ENCODE peak calls at places on chromosome 14, in six cellular contexts. U, Q, N, T, Y and O are unnamed samples.

GRCh38 chr14:61948376-61948775 is 186.2 kb downstream of the SNAPC1 start:
- DNase-seq in U (no peak), Q (no peak), N (no peak), T (no peak), Y (no peak), O (no peak)

GRCh38 chr14:58992935-58993334 is 195.5 kb upstream of the DAAM1 start:
- DNase-seq in U (no peak), Q (no peak), N (no peak), T (no peak), Y (no peak), O (no peak)

GRCh38 chr14:56116128-56116900 is 1.9 kb upstream of the PELI2 start:
- DNase-seq in U (peak; percentile 60), Q (no peak), N (no peak), T (no peak), Y (no peak), O (no peak)

GRCh38 chr14:69017706-69018105 is 38.6 kb upstream of the ACTN1 start:
- DNase-seq in U (no peak), Q (no peak), N (no peak), T (no peak), Y (no peak), O (no peak)

GRCh38 chr14:69149461-69150244 is 3.3 kb downstream of the DCAF5 start:
- DNase-seq in U (no peak), Q (no peak), N (no peak), T (no peak), Y (no peak), O (no peak)

GRCh38 chr14:35400707-35401421 is 3.7 kb downstream of the NFKBIA start:
- DNase-seq in U (peak; percentile 63), Q (no peak), N (no peak), T (no peak), Y (no peak), O (no peak)

GRCh38 chr14:55127491-55127951 is 1.5 kb upstream of the LGALS3 start:
- DNase-seq in U (no peak), Q (no peak), N (no peak), T (peak; percentile 39), Y (no peak), O (peak; percentile 19)

GRCh38 chr14:81323621-81324400 is 76.3 kb downstream of the STON2 start:
- DNase-seq in U (no peak), Q (no peak), N (peak; percentile 59), T (no peak), Y (no peak), O (no peak)

GRCh38 chr14:35386673-35387125 is 17.9 kb downstream of the NFKBIA start:
- DNase-seq in U (no peak), Q (no peak), N (no peak), T (no peak), Y (peak; percentile 70), O (no peak)

GRCh38 chr14:37584211-37585100 is 10.6 kb downstream of the FOXA1 start:
- DNase-seq in U (no peak), Q (no peak), N (peak; percentile 61), T (no peak), Y (no peak), O (no peak)

GRCh38 chr14:106518054-106518943 is 991.9 kb downstream of the TMEM121 start:
- DNase-seq in U (no peak), Q (no peak), N (peak; percentile 38), T (no peak), Y (no peak), O (no peak)

GRCh38 chr14:101034986-101035385 is 131.5 kb upstream of the RTL1 start:
- DNase-seq in U (peak; percentile 57), Q (peak; percentile 8), N (no peak), T (no peak), Y (peak; percentile 10), O (no peak)

GRCh38 chr14:68312300-68312699 is 480.6 kb downstream of the ZFP36L1 start:
- DNase-seq in U (no peak), Q (no peak), N (no peak), T (no peak), Y (no peak), O (no peak)

GRCh38 chr14:40694026-40694425 is 912.6 kb upstream of the LRFN5 start:
- DNase-seq in U (no peak), Q (no peak), N (no peak), T (no peak), Y (no peak), O (no peak)

GRCh38 chr14:77158175-77158908 is 16.8 kb upstream of the ZDHHC22 start:
- DNase-seq in U (peak; percentile 76), Q (no peak), N (no peak), T (peak; percentile 71), Y (peak; percentile 73), O (no peak)

GRCh38 chr14:54796961-54797360 is 105.7 kb downstream of the GCH1 start:
- DNase-seq in U (no peak), Q (no peak), N (no peak), T (peak; percentile 81), Y (no peak), O (no peak)

GRCh38 chr14:87309557-87309956 is 683.4 kb downstream of the GALC start:
- DNase-seq in U (no peak), Q (no peak), N (no peak), T (no peak), Y (no peak), O (no peak)

GRCh38 chr14:97851438-97851995 is 1054.3 kb downstream of the VRK1 start:
- DNase-seq in U (no peak), Q (no peak), N (no peak), T (no peak), Y (no peak), O (no peak)

GRCh38 chr14:77007975-77008421 is 20.5 kb downstream of the IRF2BPL start:
- DNase-seq in U (no peak), Q (no peak), N (peak; percentile 96), T (no peak), Y (peak; percentile 59), O (no peak)

GRCh38 chr14:60945984-60946383 is 34.9 kb downstream of the TRMT5 start:
- DNase-seq in U (no peak), Q (no peak), N (no peak), T (peak; percentile 37), Y (no peak), O (no peak)

GRCh38 chr14:74438351-74438915 is 12.4 kb upstream of the SYNDIG1L start:
- DNase-seq in U (no peak), Q (no peak), N (no peak), T (no peak), Y (no peak), O (no peak)

GRCh38 chr14:80216818-80217217 is 5.5 kb upstream of the DIO2 start:
- DNase-seq in U (no peak), Q (no peak), N (no peak), T (peak; percentile 17), Y (no peak), O (no peak)

GRCh38 chr14:68016243-68016914 is 196.8 kb downstream of the RAD51B start:
- DNase-seq in U (no peak), Q (no peak), N (no peak), T (peak; percentile 57), Y (no peak), O (no peak)

GRCh38 chr14:23366163-23366921 is 1.4 kb upstream of the EFS start:
- DNase-seq in U (peak; percentile 90), Q (peak; percentile 62), N (no peak), T (peak; percentile 72), Y (peak; percentile 76), O (peak; percentile 69)

GRCh38 chr14:23362200-23362599 is 2.8 kb downstream of the EFS start:
- DNase-seq in U (no peak), Q (no peak), N (no peak), T (peak; percentile 45), Y (no peak), O (peak; percentile 26)

GRCh38 chr14:23364604-23365352 is at the start of gene EFS:
- DNase-seq in U (no peak), Q (peak; percentile 37), N (no peak), T (peak; percentile 18), Y (no peak), O (peak; percentile 41)

GRCh38 chr14:23365353-23366162 is 586 bp upstream of the EFS start:
- DNase-seq in U (no peak), Q (no peak), N (peak; percentile 45), T (peak; percentile 5), Y (peak; percentile 16), O (no peak)

GRCh38 chr14:23364164-23364571 is 804 bp downstream of the EFS start:
- DNase-seq in U (no peak), Q (peak; percentile 36), N (no peak), T (no peak), Y (no peak), O (peak; percentile 93)
- H3K4me3 ChIP-seq in U (peak overlapping the region; percentile 69), Q (peak overlapping the region; percentile 87), N (peak overlapping the region; percentile 47), T (peak overlapping the region; percentile 55), Y (peak overlapping the region; percentile 67), O (peak overlapping the region; percentile 72)

DNA sequence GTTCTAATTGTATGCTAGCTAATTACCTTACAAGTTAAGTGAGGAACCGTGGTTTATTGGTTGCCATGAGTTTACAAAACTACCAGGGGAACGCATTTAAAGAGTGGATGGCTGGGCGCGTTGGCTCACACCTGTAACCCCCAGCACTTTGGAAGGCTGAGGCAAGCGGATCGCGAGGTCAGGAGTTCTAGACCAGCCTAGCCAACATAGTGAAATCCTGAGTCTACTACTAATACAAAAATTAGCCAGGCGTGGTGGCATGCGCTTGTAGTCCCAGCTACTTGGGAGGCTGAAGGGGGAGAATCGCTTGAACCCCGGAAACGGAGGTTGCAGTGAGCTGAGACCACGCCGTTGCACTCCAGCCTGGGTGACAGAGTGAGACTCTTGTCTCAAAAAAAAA is 2.2 kb downstream of the EIF5 start:
- DNase-seq in U (no peak), Q (no peak), N (no peak), T (no peak), Y (no peak), O (no peak)
- TF ChIP-seq POLR2A in U (no peak), Q (no peak), N (no peak), T (no peak), Y (no peak), O (no peak)

DNA sequence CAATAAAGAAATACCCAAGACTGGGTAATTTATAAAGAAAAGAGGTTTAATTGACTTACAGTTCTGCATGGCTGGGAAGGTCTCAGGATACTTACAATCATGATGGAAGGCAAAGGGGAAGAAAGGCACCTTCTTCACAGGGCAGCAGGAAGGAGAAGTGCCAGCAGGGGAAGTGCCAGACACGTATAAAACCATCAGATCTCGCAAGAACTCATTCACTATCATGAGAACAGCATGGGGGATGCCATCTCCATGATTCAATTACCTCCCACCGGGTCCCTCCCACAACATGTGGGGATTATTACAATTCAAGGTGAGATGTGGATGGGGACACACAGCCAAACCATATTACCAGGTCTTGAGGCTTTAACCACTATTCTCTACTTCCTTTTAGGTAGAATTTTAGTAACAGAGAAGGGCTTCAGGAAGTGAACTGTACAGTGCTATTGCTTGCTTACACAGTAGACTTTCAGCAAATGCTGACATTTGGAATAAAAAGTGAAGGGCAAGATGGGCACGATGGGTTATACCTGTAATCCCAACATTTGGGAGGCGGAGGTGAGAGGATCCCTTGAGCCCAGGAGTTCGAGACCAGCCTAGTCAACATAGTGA is 40.8 kb upstream of the OR4E1 start:
- DNase-seq in U (no peak), Q (no peak), N (no peak), T (no peak), Y (no peak), O (no peak)
- H3K4me3 ChIP-seq in U (no peak overlapping the region), Q (no peak overlapping the region), N (no peak overlapping the region), T (no peak overlapping the region), Y (no peak overlapping the region), O (no peak overlapping the region)

DNA sequence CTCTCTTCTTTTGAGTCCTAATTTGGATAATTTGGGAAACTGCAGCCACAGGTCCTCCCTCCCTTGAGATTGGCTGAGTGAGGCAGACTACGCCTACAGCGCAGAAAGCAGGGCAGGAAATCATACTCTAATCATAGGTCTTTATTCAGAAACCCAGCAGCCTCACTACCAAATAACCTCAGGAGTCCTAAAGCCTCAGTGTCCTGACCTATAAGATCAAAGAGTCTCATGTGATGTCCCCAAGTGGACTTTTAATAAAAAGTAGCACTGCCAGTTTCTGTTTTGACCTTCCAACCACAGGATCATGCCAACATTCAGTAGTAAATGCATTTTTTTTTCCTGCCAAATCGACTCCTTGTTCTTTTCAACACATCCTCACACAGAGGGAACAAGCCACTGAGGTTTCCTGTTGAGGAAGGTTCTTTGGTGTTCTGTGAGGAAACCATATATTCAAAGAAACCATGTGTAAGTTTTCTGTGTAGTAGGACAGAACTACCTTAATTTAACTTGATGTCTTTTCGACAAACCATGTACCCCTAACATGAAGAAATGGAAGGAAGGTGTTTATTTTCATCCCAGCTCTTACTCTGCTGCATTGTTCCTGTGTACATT is 72.2 kb downstream of the VCPKMT start:
- DNase-seq in U (no peak), Q (no peak), N (no peak), T (no peak), Y (no peak), O (no peak)
- TF ChIP-seq POLR2A in U (no peak), Q (no peak), N (no peak), T (no peak), Y (no peak), O (no peak)